ENCODE peak calls at places on chromosomes 6 and 20, in six cellular contexts. One of them, this sample, is unnamed. For H3K27me3 and H3K4me1, the result is how much of the 10 kb centered on the place peaks cover.

GRCh38 chr20:58331961-58332551 is 22.5 kb downstream of the RAB22A start:
- DNase-seq in pancreas: no peak
- DNase-seq in HepG2: no peak
- DNase-seq in ovary: no peak
- DNase-seq in stomach: no peak
- DNase-seq in sigmoid colon: no peak
- DNase-seq in this sample: no peak

GRCh38 chr6:56288347-56288746 is 41.0 kb upstream of the COL21A1 start:
- DNase-seq in pancreas: no peak
- DNase-seq in stomach: no peak
- DNase-seq in sigmoid colon: no peak
- DNase-seq in ovary: no peak
- DNase-seq in HepG2: no peak
- DNase-seq in this sample: no peak

GRCh38 chr6:138891255-138891986 is 95.5 kb downstream of the ECT2L start:
- DNase-seq in ovary: no peak
- DNase-seq in stomach: no peak
- DNase-seq in HepG2: no peak
- DNase-seq in pancreas: no peak
- DNase-seq in sigmoid colon: no peak
- DNase-seq in this sample: no peak

GRCh38 chr6:42907336-42907735 is 8.5 kb upstream of the PTCRA start:
- DNase-seq in pancreas: no peak
- DNase-seq in ovary: peak
- DNase-seq in HepG2: no peak
- DNase-seq in sigmoid colon: no peak
- DNase-seq in stomach: no peak
- DNase-seq in this sample: no peak

GRCh38 chr6:31057426-31058003 is 47.2 kb downstream of the MUC22 start:
- DNase-seq in pancreas: peak
- DNase-seq in stomach: no peak
- DNase-seq in ovary: no peak
- DNase-seq in HepG2: no peak
- DNase-seq in sigmoid colon: no peak
- DNase-seq in this sample: no peak

GRCh38 chr6:32519117-32519909 is 10.8 kb downstream of the HLA-DRB5 start:
- DNase-seq in stomach: no peak
- DNase-seq in sigmoid colon: no peak
- DNase-seq in ovary: no peak
- DNase-seq in pancreas: no peak
- DNase-seq in HepG2: peak
- DNase-seq in this sample: no peak

GRCh38 chr6:144104898-144105487 is 9.6 kb upstream of the SF3B5 start:
- DNase-seq in pancreas: peak
- DNase-seq in HepG2: peak
- DNase-seq in ovary: no peak
- DNase-seq in stomach: no peak
- DNase-seq in sigmoid colon: no peak
- DNase-seq in this sample: no peak

GRCh38 chr6:45555981-45556771 is 178.4 kb upstream of the SUPT3H start:
- DNase-seq in stomach: no peak
- DNase-seq in sigmoid colon: peak
- DNase-seq in HepG2: peak
- DNase-seq in ovary: no peak
- DNase-seq in pancreas: no peak
- DNase-seq in this sample: peak

GRCh38 chr20:36862857-36863668 is 12.9 kb upstream of the TLDC2 start:
- DNase-seq in HepG2: no peak
- DNase-seq in sigmoid colon: no peak
- DNase-seq in pancreas: no peak
- DNase-seq in stomach: no peak
- DNase-seq in ovary: no peak
- DNase-seq in this sample: no peak

GRCh38 chr20:44961868-44962267 is 1.7 kb upstream of the TOMM34 start:
- DNase-seq in pancreas: no peak
- DNase-seq in stomach: no peak
- DNase-seq in HepG2: peak
- DNase-seq in sigmoid colon: no peak
- DNase-seq in ovary: no peak
- DNase-seq in this sample: no peak

GRCh38 chr6:34993206-34993605 is 104.2 kb downstream of the ANKS1A start:
- DNase-seq in pancreas: no peak
- DNase-seq in HepG2: no peak
- DNase-seq in ovary: no peak
- DNase-seq in sigmoid colon: no peak
- DNase-seq in stomach: no peak
- DNase-seq in this sample: no peak

GRCh38 chr20:6525447-6526303 is 241.8 kb upstream of the BMP2 start:
- DNase-seq in stomach: no peak
- DNase-seq in sigmoid colon: no peak
- DNase-seq in ovary: no peak
- DNase-seq in pancreas: no peak
- DNase-seq in HepG2: no peak
- DNase-seq in this sample: no peak

GRCh38 chr6:44524491-44525227 is 137.2 kb downstream of the CDC5L start:
- DNase-seq in HepG2: no peak
- DNase-seq in sigmoid colon: no peak
- DNase-seq in stomach: no peak
- DNase-seq in ovary: no peak
- DNase-seq in pancreas: no peak
- DNase-seq in this sample: no peak

GRCh38 chr6:111925296-111925695 is 52.0 kb upstream of the FYN start:
- DNase-seq in ovary: no peak
- DNase-seq in stomach: no peak
- DNase-seq in HepG2: no peak
- DNase-seq in sigmoid colon: no peak
- DNase-seq in pancreas: no peak
- DNase-seq in this sample: no peak

GRCh38 chr20:21096321-21097043 is 9.7 kb downstream of the LINC00237 start:
- DNase-seq in ovary: no peak
- DNase-seq in HepG2: peak
- DNase-seq in pancreas: no peak
- DNase-seq in stomach: no peak
- DNase-seq in sigmoid colon: no peak
- DNase-seq in this sample: no peak

GRCh38 chr6:89951574-89952360 is 57.5 kb downstream of the GJA10 start:
- DNase-seq in ovary: no peak
- DNase-seq in stomach: no peak
- DNase-seq in HepG2: peak
- DNase-seq in sigmoid colon: no peak
- DNase-seq in pancreas: no peak
- DNase-seq in this sample: no peak

GRCh38 chr6:35457907-35458306 is 5.8 kb downstream of the FANCE start:
- DNase-seq in ovary: no peak
- DNase-seq in sigmoid colon: no peak
- DNase-seq in stomach: no peak
- DNase-seq in pancreas: no peak
- DNase-seq in HepG2: no peak
- DNase-seq in this sample: no peak

GRCh38 chr6:143961868-143962643 is 46.0 kb downstream of the PLAGL1 start:
- DNase-seq in ovary: no peak
- DNase-seq in sigmoid colon: no peak
- DNase-seq in stomach: no peak
- DNase-seq in pancreas: no peak
- DNase-seq in HepG2: no peak
- DNase-seq in this sample: no peak

GRCh38 chr6:73675466-73676098 is 20.4 kb upstream of the CD109 start:
- DNase-seq in stomach: peak
- DNase-seq in pancreas: peak
- DNase-seq in ovary: peak
- DNase-seq in sigmoid colon: peak
- DNase-seq in HepG2: peak
- DNase-seq in this sample: peak

GRCh38 chr20:31517373-31517772 is 3.1 kb downstream of the HM13 start:
- DNase-seq in sigmoid colon: no peak
- DNase-seq in HepG2: peak
- DNase-seq in stomach: peak
- DNase-seq in ovary: no peak
- DNase-seq in pancreas: peak
- DNase-seq in this sample: peak

GRCh38 chr20:2123720-2124119 is 22.1 kb downstream of the STK35 start:
- DNase-seq in ovary: no peak
- DNase-seq in HepG2: no peak
- DNase-seq in pancreas: no peak
- DNase-seq in stomach: no peak
- DNase-seq in sigmoid colon: no peak
- DNase-seq in this sample: no peak

GRCh38 chr6:29723666-29724588 is 693 bp downstream of the HLA-F start:
- DNase-seq in ovary: peak
- DNase-seq in pancreas: no peak
- DNase-seq in HepG2: no peak
- DNase-seq in stomach: peak
- DNase-seq in sigmoid colon: no peak
- DNase-seq in this sample: peak

GRCh38 chr6:166282394-166283032 is 25.7 kb downstream of the PRR18 start:
- DNase-seq in sigmoid colon: no peak
- DNase-seq in HepG2: no peak
- DNase-seq in pancreas: no peak
- DNase-seq in stomach: peak
- DNase-seq in ovary: no peak
- DNase-seq in this sample: no peak

GRCh38 chr6:52104979-52105378 is 17.6 kb upstream of the PKHD1 start:
- DNase-seq in pancreas: no peak
- DNase-seq in ovary: no peak
- DNase-seq in sigmoid colon: no peak
- DNase-seq in HepG2: no peak
- DNase-seq in stomach: no peak
- DNase-seq in this sample: no peak

GRCh38 chr6:30615219-30615957 is 1.7 kb downstream of the PPP1R10 start:
- DNase-seq in HepG2: peak
- DNase-seq in ovary: peak
- DNase-seq in sigmoid colon: peak
- DNase-seq in pancreas: peak
- DNase-seq in stomach: peak
- DNase-seq in this sample: no peak

GRCh38 chr20:4602297-4602631 is 119.4 kb upstream of the PRND start:
- DNase-seq in stomach: no peak
- DNase-seq in ovary: no peak
- DNase-seq in pancreas: no peak
- DNase-seq in HepG2: no peak
- DNase-seq in sigmoid colon: no peak
- DNase-seq in this sample: no peak

GRCh38 chr6:30357678-30358339 is 12.9 kb downstream of the RPP21 start:
- DNase-seq in pancreas: peak
- DNase-seq in sigmoid colon: peak
- DNase-seq in stomach: peak
- DNase-seq in HepG2: peak
- DNase-seq in ovary: peak
- DNase-seq in this sample: no peak

GRCh38 chr6:10398439-10399218 is 16.2 kb downstream of the TFAP2A start:
- DNase-seq in stomach: no peak
- DNase-seq in HepG2: no peak
- DNase-seq in sigmoid colon: no peak
- DNase-seq in pancreas: no peak
- DNase-seq in ovary: no peak
- DNase-seq in this sample: no peak
- H3K27me3 ChIP-seq in stomach: half or more
- H3K27me3 ChIP-seq in HepG2: half or more
- H3K27me3 ChIP-seq in sigmoid colon: half or more
- H3K27me3 ChIP-seq in pancreas: under half
- H3K27me3 ChIP-seq in ovary: under half
- H3K27me3 ChIP-seq in this sample: half or more

GRCh38 chr6:131782764-131783163 is 25.1 kb upstream of the ENPP1 start:
- DNase-seq in ovary: no peak
- DNase-seq in pancreas: peak
- DNase-seq in sigmoid colon: no peak
- DNase-seq in stomach: no peak
- DNase-seq in HepG2: no peak
- DNase-seq in this sample: no peak
- TF ChIP-seq CTCF in ovary: no peak
- TF ChIP-seq CTCF in pancreas: peak
- TF ChIP-seq CTCF in sigmoid colon: no peak
- TF ChIP-seq CTCF in stomach: no peak
- TF ChIP-seq CTCF in HepG2: peak
- TF ChIP-seq CTCF in this sample: peak

DNA sequence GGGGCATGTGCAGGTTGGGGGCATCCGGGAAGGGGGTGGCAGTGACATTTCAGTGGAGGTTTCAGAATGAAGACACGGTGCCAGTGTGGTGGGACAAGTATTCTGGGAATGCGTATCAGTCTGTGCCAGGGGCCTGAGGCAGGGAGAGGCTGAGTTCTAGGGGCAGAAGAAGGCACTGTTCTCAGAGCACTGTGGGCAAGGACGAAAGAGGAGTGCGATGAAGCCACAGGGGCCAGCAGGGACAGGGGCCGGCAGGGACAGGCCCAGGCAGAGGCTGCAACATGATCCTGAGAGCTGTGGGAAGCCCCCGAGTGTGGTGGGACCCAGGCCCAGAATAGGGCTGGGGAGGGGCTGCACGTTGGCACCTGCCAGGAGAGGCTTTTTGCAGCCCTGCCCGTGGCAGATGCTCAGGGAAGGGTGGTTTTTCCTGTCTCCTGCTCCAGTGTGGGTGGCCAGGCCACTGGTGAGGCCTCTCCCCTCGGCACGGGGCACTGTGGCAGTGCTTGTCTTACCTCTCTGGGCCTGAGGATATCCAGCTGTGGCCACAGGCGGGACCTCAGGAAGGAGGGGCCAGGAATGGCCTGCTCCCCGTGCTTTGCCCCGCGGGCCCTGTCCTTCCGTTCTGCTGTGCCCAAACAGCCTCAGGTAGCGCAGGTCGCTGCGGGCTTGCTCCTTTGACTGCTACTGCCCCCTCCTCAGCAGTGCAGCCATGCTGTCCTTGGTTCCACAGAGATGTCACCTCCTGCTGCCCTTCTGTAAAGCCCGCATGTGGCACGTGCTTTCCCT is 10.0 kb downstream of the ENTPD6 start:
- DNase-seq in ovary: no peak
- DNase-seq in HepG2: no peak
- DNase-seq in sigmoid colon: no peak
- DNase-seq in pancreas: no peak
- DNase-seq in stomach: peak
- DNase-seq in this sample: no peak
- H3K4me1 ChIP-seq in ovary: under half
- H3K4me1 ChIP-seq in HepG2: under half
- H3K4me1 ChIP-seq in sigmoid colon: under half
- H3K4me1 ChIP-seq in pancreas: under half
- H3K4me1 ChIP-seq in stomach: under half
- H3K4me1 ChIP-seq in this sample: half or more

GRCh38 chr6:14462135-14462905 is 344.7 kb downstream of the CD83 start:
- DNase-seq in ovary: no peak
- DNase-seq in pancreas: no peak
- DNase-seq in sigmoid colon: no peak
- DNase-seq in stomach: no peak
- DNase-seq in HepG2: no peak
- DNase-seq in this sample: no peak

GRCh38 chr6:14464049-14464448 is 346.5 kb downstream of the CD83 start:
- DNase-seq in sigmoid colon: no peak
- DNase-seq in pancreas: no peak
- DNase-seq in ovary: no peak
- DNase-seq in stomach: no peak
- DNase-seq in HepG2: no peak
- DNase-seq in this sample: no peak

GRCh38 chr6:14463110-14463509 is 345.5 kb downstream of the CD83 start:
- DNase-seq in HepG2: no peak
- DNase-seq in stomach: no peak
- DNase-seq in ovary: no peak
- DNase-seq in sigmoid colon: no peak
- DNase-seq in pancreas: no peak
- DNase-seq in this sample: no peak

GRCh38 chr6:14466278-14466677 is 348.7 kb downstream of the CD83 start:
- DNase-seq in sigmoid colon: no peak
- DNase-seq in HepG2: no peak
- DNase-seq in ovary: no peak
- DNase-seq in stomach: no peak
- DNase-seq in pancreas: no peak
- DNase-seq in this sample: no peak

GRCh38 chr6:14464716-14465115 is 347.1 kb downstream of the CD83 start:
- DNase-seq in HepG2: no peak
- DNase-seq in ovary: no peak
- DNase-seq in sigmoid colon: no peak
- DNase-seq in pancreas: no peak
- DNase-seq in stomach: no peak
- DNase-seq in this sample: no peak
- H3K27me3 ChIP-seq in HepG2: under half
- H3K27me3 ChIP-seq in ovary: under half
- H3K27me3 ChIP-seq in sigmoid colon: under half
- H3K27me3 ChIP-seq in pancreas: under half
- H3K27me3 ChIP-seq in stomach: under half
- H3K27me3 ChIP-seq in this sample: under half